ENCODE peak calls at places on chromosomes 11 and 22, in four cellular contexts. One of them, this sample, is unnamed.

GRCh38 chr11:123461164-123461563 is 31.1 kb downstream of the GRAMD1B start:
- DNase-seq in fibroblast of lung: no peak
- DNase-seq in coronary artery: no peak
- DNase-seq in A549: no peak
- DNase-seq in this sample: no peak

GRCh38 chr11:66891849-66892660 is 35.2 kb downstream of the LRFN4 start:
- DNase-seq in A549: peak; percentile 98
- DNase-seq in fibroblast of lung: peak; percentile 95
- DNase-seq in coronary artery: no peak
- DNase-seq in this sample: peak; percentile 93

GRCh38 chr11:70205049-70205725 is 2.1 kb downstream of the FADD start:
- DNase-seq in coronary artery: no peak
- DNase-seq in A549: no peak
- DNase-seq in fibroblast of lung: peak; percentile 36
- DNase-seq in this sample: peak; percentile 41

GRCh38 chr22:49270595-49271368 is 556.9 kb downstream of the BRD1 start:
- DNase-seq in A549: no peak
- DNase-seq in coronary artery: peak; percentile 70
- DNase-seq in fibroblast of lung: no peak
- DNase-seq in this sample: no peak

GRCh38 chr11:67354314-67355022 is 1.1 kb upstream of the POLD4 start:
- DNase-seq in fibroblast of lung: peak; percentile 97
- DNase-seq in coronary artery: peak; percentile 97
- DNase-seq in A549: peak; percentile 98
- DNase-seq in this sample: peak; percentile 97

GRCh38 chr11:12433571-12434061 is 56.2 kb downstream of the PARVA start:
- DNase-seq in coronary artery: no peak
- DNase-seq in A549: no peak
- DNase-seq in fibroblast of lung: peak; percentile 98
- DNase-seq in this sample: peak; percentile 98

GRCh38 chr11:69915501-69916250 is 96.5 kb upstream of the FGF3 start:
- DNase-seq in coronary artery: peak; percentile 90
- DNase-seq in A549: peak; percentile 75
- DNase-seq in fibroblast of lung: peak; percentile 55
- DNase-seq in this sample: peak; percentile 57

GRCh38 chr11:66866420-66867010 is 9.7 kb downstream of the LRFN4 start:
- DNase-seq in fibroblast of lung: no peak
- DNase-seq in coronary artery: no peak
- DNase-seq in A549: no peak
- DNase-seq in this sample: no peak

GRCh38 chr11:46348986-46349401 is 1.7 kb downstream of the DGKZ start:
- DNase-seq in coronary artery: no peak
- DNase-seq in A549: no peak
- DNase-seq in fibroblast of lung: no peak
- DNase-seq in this sample: no peak

GRCh38 chr22:48391171-48391711 is 1436.4 kb downstream of the BRD1 start:
- DNase-seq in fibroblast of lung: no peak
- DNase-seq in A549: no peak
- DNase-seq in coronary artery: no peak
- DNase-seq in this sample: no peak

DNA sequence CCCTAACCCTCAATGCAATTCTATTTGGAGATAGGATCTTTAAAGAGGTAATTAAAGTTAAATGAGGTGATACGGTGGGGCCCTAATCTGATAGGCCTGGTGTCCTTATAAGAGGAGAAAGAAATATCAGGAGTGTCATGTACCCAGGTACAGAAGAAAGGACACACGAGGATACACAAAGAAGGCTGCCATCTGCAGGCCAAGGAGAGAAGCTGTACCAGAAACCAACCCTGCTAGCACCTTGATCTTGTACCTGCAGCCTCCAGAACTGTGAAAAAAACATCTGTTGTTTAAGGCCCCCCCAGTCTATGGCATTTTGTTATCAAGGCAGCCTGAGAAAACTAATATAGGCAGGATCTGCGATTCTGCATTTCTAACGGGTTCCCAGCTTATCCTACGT is 44.2 kb downstream of the FBXO7 start:
- DNase-seq in coronary artery: no peak
- DNase-seq in fibroblast of lung: no peak
- DNase-seq in A549: peak; percentile 25
- DNase-seq in this sample: no peak
- TF ChIP-seq CTCF in coronary artery: no peak
- TF ChIP-seq CTCF in fibroblast of lung: peak; percentile 19
- TF ChIP-seq CTCF in A549: peak; percentile 18
- TF ChIP-seq CTCF in this sample: peak; percentile 24

GRCh38 chr11:65493367-65494176 is 5.3 kb upstream of the MALAT1 start:
- DNase-seq in A549: peak; percentile 95
- DNase-seq in coronary artery: peak; percentile 98
- DNase-seq in fibroblast of lung: peak; percentile 99
- DNase-seq in this sample: peak; percentile 93
- H3K4me3 ChIP-seq in A549: no peak overlapping the region
- H3K4me3 ChIP-seq in coronary artery: peak overlapping the region; percentile 42
- H3K4me3 ChIP-seq in fibroblast of lung: no peak overlapping the region
- H3K4me3 ChIP-seq in this sample: no peak overlapping the region

GRCh38 chr22:39596601-39597000 is 26.0 kb downstream of the CACNA1I start:
- DNase-seq in coronary artery: no peak
- DNase-seq in fibroblast of lung: no peak
- DNase-seq in A549: no peak
- DNase-seq in this sample: no peak

GRCh38 chr22:39600491-39601179 is 30.1 kb downstream of the CACNA1I start:
- DNase-seq in A549: no peak
- DNase-seq in fibroblast of lung: no peak
- DNase-seq in coronary artery: no peak
- DNase-seq in this sample: no peak

GRCh38 chr22:39595622-39596182 is 25.1 kb downstream of the CACNA1I start:
- DNase-seq in fibroblast of lung: no peak
- DNase-seq in A549: no peak
- DNase-seq in coronary artery: no peak
- DNase-seq in this sample: no peak

GRCh38 chr22:39597236-39597869 is 26.8 kb downstream of the CACNA1I start:
- DNase-seq in coronary artery: no peak
- DNase-seq in fibroblast of lung: no peak
- DNase-seq in A549: no peak
- DNase-seq in this sample: no peak

DNA sequence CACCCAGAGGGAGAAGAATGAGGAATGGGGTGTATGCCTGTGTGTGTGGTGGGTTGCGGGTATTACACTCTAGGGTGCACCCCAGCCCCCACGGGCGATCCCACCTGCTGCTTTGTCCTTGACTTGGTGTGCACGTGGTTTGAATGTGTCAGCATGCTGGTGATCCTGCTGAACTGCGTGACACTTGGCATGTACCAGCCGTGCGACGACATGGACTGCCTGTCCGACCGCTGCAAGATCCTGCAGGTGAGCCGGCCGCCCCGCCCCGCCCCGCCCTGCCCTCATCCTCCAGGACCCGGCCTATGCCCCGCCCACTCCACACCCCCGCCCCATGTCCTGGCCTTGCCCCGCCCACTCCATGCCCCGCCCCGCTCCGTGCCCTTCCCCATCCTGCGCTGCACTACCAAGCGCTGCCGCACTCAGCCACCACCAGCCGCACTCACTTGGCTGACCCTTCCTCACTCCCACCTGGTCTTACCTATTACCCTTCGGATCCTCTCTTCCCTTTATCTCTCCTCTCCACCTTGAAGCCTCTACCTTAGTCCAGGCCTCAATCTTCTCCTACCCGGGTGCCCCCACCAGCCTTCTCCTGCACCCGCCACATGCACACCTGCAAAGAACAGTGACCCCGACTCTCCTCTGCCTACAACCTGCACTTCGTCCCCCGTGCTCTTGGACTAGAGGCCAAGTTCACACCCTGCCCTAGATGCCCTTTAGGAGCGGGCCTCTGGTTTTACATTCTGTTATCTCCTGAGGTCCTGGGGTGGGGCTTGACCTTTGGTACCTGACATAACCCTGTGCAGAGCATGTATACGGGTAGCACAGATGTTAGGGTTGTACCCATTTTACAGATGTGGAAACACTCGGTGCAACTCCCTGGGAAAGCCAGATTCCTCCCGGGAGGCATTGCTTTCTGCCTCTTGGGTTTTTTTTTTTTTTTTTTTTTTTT is 27.7 kb downstream of the CACNA1I start:
- DNase-seq in fibroblast of lung: no peak
- DNase-seq in A549: peak; percentile 40
- DNase-seq in coronary artery: no peak
- DNase-seq in this sample: no peak
- TF ChIP-seq CTCF in fibroblast of lung: no peak
- TF ChIP-seq CTCF in A549: no peak
- TF ChIP-seq CTCF in coronary artery: no peak
- TF ChIP-seq CTCF in this sample: no peak

GRCh38 chr11:116311141-116311540 is 461.6 kb downstream of the BUD13 start:
- DNase-seq in coronary artery: no peak
- DNase-seq in fibroblast of lung: no peak
- DNase-seq in A549: no peak
- DNase-seq in this sample: no peak

GRCh38 chr11:116309446-116309845 is 463.3 kb downstream of the BUD13 start:
- DNase-seq in coronary artery: no peak
- DNase-seq in A549: no peak
- DNase-seq in fibroblast of lung: peak; percentile 8
- DNase-seq in this sample: no peak

GRCh38 chr11:116310215-116310614 is 462.6 kb downstream of the BUD13 start:
- DNase-seq in coronary artery: no peak
- DNase-seq in fibroblast of lung: peak; percentile 84
- DNase-seq in A549: no peak
- DNase-seq in this sample: peak; percentile 13

GRCh38 chr11:116314012-116314411 is 458.8 kb downstream of the BUD13 start:
- DNase-seq in A549: no peak
- DNase-seq in fibroblast of lung: no peak
- DNase-seq in coronary artery: no peak
- DNase-seq in this sample: no peak

DNA sequence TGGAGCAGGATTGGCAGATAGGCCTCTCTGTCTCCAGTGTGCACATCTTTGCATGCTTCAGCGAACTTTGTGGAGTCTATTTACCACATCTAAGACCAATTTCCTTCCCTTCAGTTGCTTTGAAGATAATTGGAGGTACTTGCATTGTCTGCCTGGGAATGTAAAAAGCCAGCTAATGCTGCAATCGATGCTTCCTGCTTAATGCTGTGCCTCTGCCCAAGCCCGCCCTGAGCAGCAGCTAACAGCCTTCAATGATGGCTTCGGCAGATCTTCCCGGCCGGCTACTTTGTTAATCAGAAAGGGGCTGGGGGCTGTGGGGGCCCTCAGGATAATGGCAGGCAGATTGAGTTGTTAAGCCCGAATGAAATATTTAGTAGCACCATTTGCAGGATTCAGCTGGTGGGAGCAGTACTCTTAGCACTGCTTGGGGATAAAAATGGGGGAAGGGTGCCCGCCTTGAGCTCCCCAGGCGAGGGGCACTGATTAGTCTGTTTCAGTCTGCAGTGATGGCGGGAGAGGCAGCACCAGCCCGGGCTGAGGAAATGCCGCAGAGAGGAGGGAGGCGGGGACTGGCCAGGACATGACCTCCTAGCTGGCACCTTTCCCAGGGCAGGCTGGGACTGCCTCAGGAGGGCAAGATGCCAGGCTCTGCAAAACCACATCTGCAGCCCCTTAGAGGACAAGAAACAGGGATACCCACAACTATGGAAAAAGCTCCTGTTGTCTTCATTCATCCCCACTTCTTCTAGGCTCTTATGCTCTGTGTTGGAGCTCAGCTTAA is 460.0 kb downstream of the BUD13 start:
- DNase-seq in coronary artery: no peak
- DNase-seq in fibroblast of lung: peak; percentile 63
- DNase-seq in A549: peak; percentile 4
- DNase-seq in this sample: peak; percentile 14
- H3K4me3 ChIP-seq in coronary artery: peak overlapping the region; percentile 52
- H3K4me3 ChIP-seq in fibroblast of lung: no peak overlapping the region
- H3K4me3 ChIP-seq in A549: no peak overlapping the region
- H3K4me3 ChIP-seq in this sample: no peak overlapping the region

GRCh38 chr11:75465701-75466531 is 32.9 kb upstream of the KLHL35 start:
- DNase-seq in A549: no peak
- DNase-seq in fibroblast of lung: peak; percentile 70
- DNase-seq in coronary artery: no peak
- DNase-seq in this sample: peak; percentile 38
- TF ChIP-seq CTCF in A549: no peak
- TF ChIP-seq CTCF in fibroblast of lung: no peak
- TF ChIP-seq CTCF in coronary artery: no peak
- TF ChIP-seq CTCF in this sample: no peak

DNA sequence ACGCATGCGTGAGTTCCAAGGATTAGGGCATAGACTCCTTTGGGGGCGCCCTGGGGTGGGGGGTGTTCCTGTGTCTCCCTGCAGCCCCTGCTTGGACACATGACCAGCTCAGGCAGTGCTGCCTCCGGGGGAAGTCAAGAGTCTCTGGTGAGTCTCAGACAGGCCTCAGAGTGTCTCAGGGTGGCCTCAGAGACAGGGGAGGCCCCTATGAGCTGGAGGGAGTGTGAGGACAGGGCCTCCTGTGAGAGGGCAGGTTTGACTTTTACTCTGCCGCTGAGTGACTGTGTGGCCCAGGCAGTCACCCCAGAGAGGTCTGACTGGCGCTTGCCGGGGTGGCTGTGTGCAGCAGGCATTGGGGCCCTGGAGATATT is 41.2 kb upstream of the KCNQ1OT1 start:
- DNase-seq in coronary artery: no peak
- DNase-seq in fibroblast of lung: no peak
- DNase-seq in A549: no peak
- DNase-seq in this sample: peak; percentile 21
- H3K4me3 ChIP-seq in coronary artery: no peak overlapping the region
- H3K4me3 ChIP-seq in fibroblast of lung: no peak overlapping the region
- H3K4me3 ChIP-seq in A549: no peak overlapping the region
- H3K4me3 ChIP-seq in this sample: no peak overlapping the region